ENCODE peak calls at places on chromosomes 12 and 14, in seven cellular contexts. A, R, B, F, C, I and Q are unnamed samples.

GRCh38 chr12:52004042-52004648 is 2.6 kb upstream of the TAMALIN start:
- DNase-seq in F (no peak), R (no peak), B (peak), I (no peak), A (no peak), C (no peak), Q (no peak)

GRCh38 chr12:127079636-127080035 is 1187.3 kb upstream of the TMEM132C start:
- DNase-seq in I (no peak), F (no peak), B (no peak), R (no peak), A (no peak), C (no peak), Q (no peak)

GRCh38 chr12:64544796-64545382 is 65.4 kb upstream of the RASSF3 start:
- DNase-seq in R (no peak), F (no peak), B (no peak), I (no peak), A (no peak), C (no peak), Q (no peak)

GRCh38 chr14:100872641-100873071 is 30.9 kb downstream of the RTL1 start:
- DNase-seq in R (peak), I (no peak), C (no peak), A (no peak), F (no peak), B (no peak), Q (peak)

GRCh38 chr12:110780448-110780847 is 37.8 kb upstream of the PPP1CC start:
- DNase-seq in B (no peak), A (no peak), C (no peak), F (no peak), R (no peak), I (no peak), Q (no peak)

GRCh38 chr12:26275313-26276257 is 80.2 kb downstream of the SSPN start:
- DNase-seq in B (no peak), R (no peak), I (no peak), A (no peak), C (no peak), F (no peak), Q (no peak)

GRCh38 chr14:24292118-24292807 is 7.3 kb downstream of the DHRS1 start:
- DNase-seq in R (no peak), C (no peak), B (no peak), I (no peak), A (no peak), F (no peak), Q (no peak)

GRCh38 chr12:56244494-56244893 is 13.7 kb downstream of the ANKRD52 start:
- DNase-seq in R (no peak), A (no peak), I (no peak), C (no peak), F (no peak), B (no peak), Q (no peak)

GRCh38 chr14:58824106-58824505 is 186.3 kb downstream of the DACT1 start:
- DNase-seq in C (no peak), B (no peak), A (no peak), F (no peak), R (no peak), I (no peak), Q (no peak)

GRCh38 chr12:71799105-71799504 is 40.5 kb upstream of the TBC1D15 start:
- DNase-seq in R (no peak), A (no peak), B (no peak), C (peak), I (no peak), F (no peak), Q (no peak)

GRCh38 chr12:113473942-113474341 is 2.3 kb upstream of the LHX5 start:
- DNase-seq in I (no peak), R (no peak), A (no peak), C (no peak), F (no peak), B (no peak), Q (no peak)

GRCh38 chr12:51368640-51369517 is 22.3 kb downstream of the GALNT6 start:
- DNase-seq in B (no peak), R (no peak), F (no peak), C (no peak), A (peak), I (no peak), Q (peak)

GRCh38 chr12:76643438-76643837 is 83.9 kb upstream of the OSBPL8 start:
- DNase-seq in I (no peak), A (no peak), F (no peak), B (no peak), C (no peak), R (no peak), Q (no peak)

GRCh38 chr12:587132-587531 is 76.1 kb downstream of the NINJ2 start:
- DNase-seq in C (no peak), A (no peak), R (no peak), B (no peak), I (no peak), F (no peak), Q (no peak)

GRCh38 chr12:76303365-76303764 is 44.9 kb downstream of the BBS10 start:
- DNase-seq in B (no peak), F (no peak), C (no peak), R (no peak), I (no peak), A (no peak), Q (no peak)

GRCh38 chr12:71780207-71780822 is 25.7 kb downstream of the RAB21 start:
- DNase-seq in R (no peak), F (no peak), A (no peak), B (no peak), I (no peak), C (no peak), Q (no peak)

GRCh38 chr14:104103061-104104005 is 17.8 kb downstream of the ASPG start:
- DNase-seq in A (no peak), C (no peak), I (no peak), R (peak), B (no peak), F (peak), Q (peak)

GRCh38 chr14:93538411-93538810 is 107.7 kb downstream of the UNC79 start:
- DNase-seq in F (no peak), A (no peak), I (no peak), R (no peak), C (no peak), B (no peak), Q (no peak)

GRCh38 chr12:42759622-42760273 is 170.2 kb upstream of the PRICKLE1 start:
- DNase-seq in B (no peak), C (no peak), A (no peak), F (peak), R (peak), I (peak), Q (no peak)

GRCh38 chr14:90795744-90796143 is 20.5 kb downstream of the TTC7B start:
- DNase-seq in C (peak), A (no peak), B (no peak), F (no peak), I (no peak), R (no peak), Q (no peak)

GRCh38 chr14:101022916-101023435 is 119.5 kb upstream of the RTL1 start:
- DNase-seq in B (no peak), A (no peak), R (no peak), F (peak), C (no peak), I (no peak), Q (no peak)

GRCh38 chr14:34301107-34301734 is 160.8 kb downstream of the SPTSSA start:
- DNase-seq in R (no peak), C (peak), I (no peak), F (no peak), A (peak), B (no peak), Q (no peak)

GRCh38 chr12:11815397-11815796 is 165.9 kb downstream of the ETV6 start:
- DNase-seq in B (no peak), R (no peak), F (no peak), C (no peak), A (no peak), I (no peak), Q (no peak)

GRCh38 chr12:4441355-4442330 is 4.0 kb downstream of the FGF6 start:
- DNase-seq in A (no peak), R (no peak), I (no peak), B (no peak), C (peak), F (peak), Q (no peak)

GRCh38 chr14:72554401-72554800 is 339.5 kb downstream of the DPF3 start:
- DNase-seq in I (no peak), F (no peak), R (no peak), C (no peak), B (no peak), A (no peak), Q (no peak)

GRCh38 chr12:51391047-51391837 is at the start of gene GALNT6:
- DNase-seq in R (no peak), C (no peak), I (no peak), B (no peak), F (peak), A (no peak), Q (peak)

GRCh38 chr12:25276199-25276937 is 25.6 kb upstream of the KRAS start:
- DNase-seq in A (no peak), B (no peak), C (peak), F (peak), R (no peak), I (no peak), Q (no peak)

GRCh38 chr12:121222847-121223246 is 12.9 kb downstream of the P2RX4 start:
- DNase-seq in I (no peak), B (no peak), A (no peak), R (no peak), C (no peak), F (no peak), Q (no peak)

GRCh38 chr14:59356298-59356697 is 108.9 kb downstream of the GPR135 start:
- DNase-seq in F (no peak), B (no peak), A (no peak), I (no peak), C (no peak), R (no peak), Q (no peak)

GRCh38 chr12:30774599-30774998 is 19.8 kb upstream of the CAPRIN2 start:
- DNase-seq in C (no peak), I (no peak), R (no peak), F (no peak), A (no peak), B (no peak), Q (no peak)

GRCh38 chr12:90945070-90945649 is 9.8 kb downstream of the CCER1 start:
- DNase-seq in C (no peak), R (no peak), A (no peak), I (no peak), B (no peak), F (no peak), Q (no peak)

GRCh38 chr12:105170139-105170538 is 62.6 kb downstream of the WASHC4 start:
- DNase-seq in I (no peak), A (no peak), B (no peak), R (no peak), C (no peak), F (no peak), Q (no peak)

GRCh38 chr12:31736472-31736871 is 7.7 kb upstream of the AMN1 start:
- DNase-seq in A (no peak), C (no peak), B (no peak), R (no peak), I (no peak), F (no peak), Q (no peak)

GRCh38 chr12:68792952-68793351 is 15.0 kb upstream of the MDM2 start:
- DNase-seq in C (no peak), I (no peak), R (no peak), A (peak), F (peak), B (no peak), Q (no peak)

GRCh38 chr12:50224026-50224692 is 57.0 kb upstream of the CERS5 start:
- DNase-seq in I (no peak), A (no peak), F (no peak), B (no peak), R (no peak), C (no peak), Q (no peak)

GRCh38 chr12:50220357-50221061 is 53.3 kb upstream of the CERS5 start:
- DNase-seq in F (no peak), A (peak), B (no peak), I (peak), R (no peak), C (no peak), Q (no peak)

GRCh38 chr12:50219544-50219943 is 52.4 kb upstream of the CERS5 start:
- DNase-seq in B (no peak), R (no peak), F (no peak), A (no peak), C (no peak), I (no peak), Q (no peak)

GRCh38 chr12:50222275-50222783 is 55.2 kb upstream of the CERS5 start:
- DNase-seq in F (no peak), B (no peak), A (no peak), C (peak), I (peak), R (peak), Q (no peak)

GRCh38 chr12:50221228-50222008 is 54.2 kb upstream of the CERS5 start:
- DNase-seq in I (no peak), A (peak), B (no peak), F (no peak), C (peak), R (no peak), Q (no peak)
- H3K4me3 ChIP-seq in I (peak), A (peak), B (peak), F (peak), C (peak), R (peak), Q (peak)

DNA sequence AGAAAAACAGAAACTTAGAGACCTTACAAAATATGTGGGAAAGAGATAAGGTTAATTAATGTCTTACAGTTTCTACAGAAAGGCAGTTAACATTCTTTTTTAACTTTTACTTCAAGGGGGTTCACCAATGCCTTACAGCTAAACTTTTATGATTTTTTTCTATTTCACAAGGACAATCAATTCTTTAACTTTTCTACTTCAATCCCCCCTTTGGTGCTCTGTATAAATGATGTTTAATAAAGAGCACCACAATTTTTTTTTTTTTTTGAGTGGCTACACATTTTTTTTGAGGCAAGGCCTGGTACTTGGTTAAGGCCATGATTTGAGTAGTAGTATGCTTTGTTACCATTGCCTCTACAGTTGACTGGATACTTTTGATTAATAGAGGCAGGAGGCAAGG is 279.6 kb downstream of the PRKD1 start:
- DNase-seq in R (no peak), A (no peak), I (no peak), F (no peak), C (no peak), B (no peak), Q (no peak)
- H3K4me3 ChIP-seq in R (no peak), A (no peak), I (no peak), F (no peak), C (no peak), B (no peak), Q (no peak)

GRCh38 chr12:6790496-6791150 is 1.3 kb downstream of the CD4 start:
- DNase-seq in C (no peak), A (no peak), F (no peak), B (no peak), R (no peak), I (no peak), Q (no peak)
- H3K4me3 ChIP-seq in C (no peak), A (no peak), F (peak), B (no peak), R (peak), I (peak), Q (peak)

GRCh38 chr12:60042835-60043234 is 447.0 kb downstream of the SLC16A7 start:
- DNase-seq in A (no peak), F (no peak), C (no peak), I (no peak), R (no peak), B (no peak), Q (no peak)
- H3K4me3 ChIP-seq in A (no peak), F (no peak), C (no peak), I (no peak), R (no peak), B (no peak), Q (no peak)

DNA sequence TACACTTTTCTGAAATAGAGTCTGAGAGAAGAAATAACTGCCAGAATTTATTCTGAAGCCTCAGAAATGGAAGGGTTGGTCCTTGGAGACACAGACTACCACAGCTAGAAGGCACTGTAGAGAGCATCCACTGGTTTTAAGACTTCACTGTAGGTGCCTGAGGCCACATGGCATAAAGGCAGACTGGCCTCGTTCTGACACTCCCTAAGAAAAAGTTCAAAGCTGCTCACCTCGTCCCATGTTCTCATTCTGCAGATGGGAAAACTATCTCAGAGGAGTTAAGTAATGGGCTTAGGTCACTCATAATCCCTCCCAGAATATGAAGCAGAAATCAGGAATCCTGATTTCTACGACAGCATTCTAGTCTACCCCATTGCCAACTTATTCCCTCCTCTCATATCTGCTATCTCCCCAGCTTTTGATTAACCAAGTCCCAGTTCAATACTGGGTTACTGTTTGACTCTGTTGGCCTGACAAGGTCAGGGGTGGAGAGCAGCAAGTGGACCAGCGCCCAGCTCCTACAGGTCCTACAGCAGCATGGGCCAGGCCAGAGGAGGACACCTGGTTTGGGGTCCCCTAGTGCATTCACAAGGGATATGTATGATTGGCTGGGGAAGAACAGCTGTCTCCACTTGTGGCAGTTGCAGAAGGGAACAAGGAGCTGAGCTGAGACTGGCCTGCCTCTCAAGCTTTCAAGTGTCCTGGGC is 3.7 kb downstream of the ITGA5 start:
- DNase-seq in F (peak), I (no peak), A (no peak), R (no peak), B (no peak), C (no peak), Q (no peak)
- H3K4me3 ChIP-seq in F (peak), I (peak), A (no peak), R (peak), B (no peak), C (peak), Q (peak)

GRCh38 chr14:36505892-36506731 is 13.9 kb downstream of the NKX2-1 start:
- DNase-seq in I (no peak), A (no peak), C (no peak), F (no peak), R (no peak), B (no peak), Q (peak)
- H3K4me3 ChIP-seq in I (no peak), A (no peak), C (no peak), F (no peak), R (no peak), B (no peak), Q (peak)

GRCh38 chr12:14777271-14777670 is 26.0 kb downstream of the WBP11 start:
- DNase-seq in F (no peak), A (no peak), R (no peak), I (no peak), C (no peak), B (no peak), Q (no peak)
- H3K4me3 ChIP-seq in F (no peak), A (no peak), R (no peak), I (peak), C (no peak), B (no peak), Q (no peak)

DNA sequence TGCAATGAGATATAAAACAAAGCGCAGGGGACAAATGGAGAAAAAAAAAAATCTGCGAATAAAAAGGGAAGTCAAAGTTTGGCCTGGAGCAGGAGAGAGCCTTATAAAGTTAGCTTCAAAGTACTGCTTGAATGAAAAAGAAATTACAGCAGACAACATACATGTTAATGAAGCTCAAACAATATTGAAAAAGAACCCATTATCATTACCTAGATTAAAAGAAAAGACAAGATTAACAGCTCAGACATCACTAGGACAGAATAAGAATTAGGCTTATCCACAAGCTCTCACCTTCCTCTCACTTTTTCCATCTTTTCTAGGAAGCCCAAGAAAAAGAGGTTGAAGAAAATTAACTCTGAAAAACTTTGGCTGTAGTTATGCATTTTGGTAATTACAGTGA is 503.5 kb downstream of the ETNK1 start:
- DNase-seq in B (no peak), F (no peak), C (no peak), I (no peak), A (no peak), R (no peak), Q (no peak)
- H3K4me3 ChIP-seq in B (no peak), F (no peak), C (no peak), I (no peak), A (no peak), R (no peak), Q (no peak)

GRCh38 chr12:117333331-117334000 is 28.0 kb downstream of the NOS1 start:
- DNase-seq in B (no peak), R (no peak), C (no peak), I (no peak), F (no peak), A (no peak), Q (no peak)

GRCh38 chr12:117334098-117334497 is 27.3 kb downstream of the NOS1 start:
- DNase-seq in R (no peak), A (no peak), B (no peak), C (no peak), F (no peak), I (no peak), Q (no peak)

GRCh38 chr12:117331691-117332090 is 29.7 kb downstream of the NOS1 start:
- DNase-seq in R (no peak), B (no peak), A (no peak), F (no peak), I (no peak), C (no peak), Q (no peak)

GRCh38 chr12:117339104-117339503 is 22.3 kb downstream of the NOS1 start:
- DNase-seq in I (no peak), B (no peak), R (no peak), A (no peak), C (no peak), F (no peak), Q (no peak)

DNA sequence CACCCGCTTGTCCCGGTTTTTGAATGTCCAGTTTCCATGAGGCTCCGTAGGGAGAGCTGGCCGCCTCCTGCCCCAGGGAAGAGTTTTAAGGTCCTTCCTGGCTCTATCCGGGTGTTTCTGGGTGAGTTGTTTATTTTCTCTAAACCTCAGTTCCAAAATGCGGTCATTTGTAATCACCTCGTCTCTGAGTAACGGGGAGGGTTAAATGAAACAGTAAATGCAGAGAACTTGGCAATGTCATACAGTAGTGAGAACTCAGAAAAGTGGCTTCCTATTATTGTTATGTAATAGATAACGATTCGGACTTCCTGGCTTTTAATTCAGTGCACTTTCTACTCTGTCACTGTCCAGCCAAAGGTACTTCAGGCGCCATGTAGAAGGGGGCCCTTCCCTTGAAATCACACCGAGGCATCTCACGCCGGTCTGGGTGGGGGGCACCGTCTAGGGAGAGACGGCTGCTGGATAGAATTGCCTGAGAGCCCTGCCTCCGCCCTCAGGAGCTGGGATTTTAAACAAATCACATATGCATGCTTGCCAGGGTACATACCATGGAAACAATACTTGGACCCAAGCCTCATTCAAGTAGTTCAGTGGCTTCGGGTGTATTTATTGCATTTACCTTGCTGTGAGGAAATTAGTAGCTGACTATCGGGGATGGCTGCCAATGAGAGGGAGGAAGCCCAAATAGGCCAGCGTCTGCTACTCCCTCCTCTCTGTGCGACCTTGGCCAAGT is 26.4 kb downstream of the NOS1 start:
- DNase-seq in F (no peak), I (no peak), B (no peak), A (no peak), R (no peak), C (no peak), Q (no peak)
- H3K4me3 ChIP-seq in F (no peak), I (no peak), B (no peak), A (no peak), R (no peak), C (no peak), Q (no peak)